ENCODE peak calls at places on chromosome 1, in five cellular contexts. F, W, B, R and Z are unnamed samples.

GRCh38 chr1:150365945-150366344 is 2.0 kb downstream of the RPRD2 start:
- DNase-seq in F (no peak), W (peak), B (no peak), R (peak), Z (no peak)

GRCh38 chr1:1125945-1126344 is 10.1 kb upstream of the C1orf159 start:
- DNase-seq in F (no peak), W (no peak), B (no peak), R (no peak), Z (no peak)

GRCh38 chr1:216224233-216224632 is 199.0 kb downstream of the USH2A start:
- DNase-seq in F (no peak), W (no peak), B (no peak), R (no peak), Z (no peak)

GRCh38 chr1:113792986-113793385 is 19.3 kb downstream of the RSBN1 start:
- DNase-seq in F (no peak), W (no peak), B (no peak), R (peak), Z (no peak)

GRCh38 chr1:37998913-37999433 is 6.3 kb downstream of the FHL3 start:
- DNase-seq in F (no peak), W (no peak), B (no peak), R (no peak), Z (no peak)

GRCh38 chr1:50681931-50682330 is 258.7 kb upstream of the DMRTA2 start:
- DNase-seq in F (no peak), W (no peak), B (no peak), R (peak), Z (no peak)

GRCh38 chr1:165424454-165425283 is 20.3 kb downstream of the RXRG start:
- DNase-seq in F (no peak), W (no peak), B (no peak), R (no peak), Z (no peak)

GRCh38 chr1:223363856-223364684 is at the start of gene SUSD4:
- DNase-seq in F (peak), W (peak), B (no peak), R (no peak), Z (peak)

GRCh38 chr1:39450956-39451601 is 40.4 kb upstream of the BMP8A start:
- DNase-seq in F (no peak), W (no peak), B (no peak), R (peak), Z (no peak)

GRCh38 chr1:214418380-214418779 is 133.0 kb downstream of the PTPN14 start:
- DNase-seq in F (no peak), W (no peak), B (no peak), R (no peak), Z (no peak)

GRCh38 chr1:200981278-200981677 is 42.2 kb downstream of the KIF21B start:
- DNase-seq in F (no peak), W (no peak), B (no peak), R (no peak), Z (no peak)

GRCh38 chr1:28519946-28520725 is 14.3 kb downstream of the RCC1 start:
- DNase-seq in F (no peak), W (no peak), B (no peak), R (no peak), Z (no peak)
- H3K4me3 ChIP-seq in F (no peak), W (peak), B (no peak), R (no peak), Z (no peak)

GRCh38 chr1:91621907-91622306 is 121.3 kb downstream of the CDC7 start:
- DNase-seq in F (no peak), W (no peak), B (no peak), R (no peak), Z (no peak)

GRCh38 chr1:91619881-91620280 is 119.2 kb downstream of the CDC7 start:
- DNase-seq in F (no peak), W (no peak), B (no peak), R (no peak), Z (no peak)

GRCh38 chr1:91621360-91621759 is 120.7 kb downstream of the CDC7 start:
- DNase-seq in F (no peak), W (no peak), B (no peak), R (no peak), Z (no peak)

GRCh38 chr1:91613594-91613993 is 112.9 kb downstream of the CDC7 start:
- DNase-seq in F (no peak), W (no peak), B (no peak), R (peak), Z (no peak)

GRCh38 chr1:91617242-91617837 is 116.7 kb downstream of the CDC7 start:
- DNase-seq in F (peak), W (no peak), B (peak), R (no peak), Z (no peak)
- TF ChIP-seq CTCF in F (peak), W (peak), B (no peak), R (no peak), Z (no peak)

GRCh38 chr1:85465099-85465790 is at the start of gene DDAH1:
- DNase-seq in F (peak), W (no peak), B (no peak), R (peak), Z (no peak)

GRCh38 chr1:85464497-85465098 is 361 bp downstream of the DDAH1 start:
- DNase-seq in F (peak), W (no peak), B (peak), R (peak), Z (no peak)

GRCh38 chr1:85461216-85461945 is 3.6 kb downstream of the DDAH1 start:
- DNase-seq in F (no peak), W (no peak), B (no peak), R (no peak), Z (no peak)

GRCh38 chr1:85463666-85464496 is 1.1 kb downstream of the DDAH1 start:
- DNase-seq in F (no peak), W (no peak), B (no peak), R (no peak), Z (no peak)

DNA sequence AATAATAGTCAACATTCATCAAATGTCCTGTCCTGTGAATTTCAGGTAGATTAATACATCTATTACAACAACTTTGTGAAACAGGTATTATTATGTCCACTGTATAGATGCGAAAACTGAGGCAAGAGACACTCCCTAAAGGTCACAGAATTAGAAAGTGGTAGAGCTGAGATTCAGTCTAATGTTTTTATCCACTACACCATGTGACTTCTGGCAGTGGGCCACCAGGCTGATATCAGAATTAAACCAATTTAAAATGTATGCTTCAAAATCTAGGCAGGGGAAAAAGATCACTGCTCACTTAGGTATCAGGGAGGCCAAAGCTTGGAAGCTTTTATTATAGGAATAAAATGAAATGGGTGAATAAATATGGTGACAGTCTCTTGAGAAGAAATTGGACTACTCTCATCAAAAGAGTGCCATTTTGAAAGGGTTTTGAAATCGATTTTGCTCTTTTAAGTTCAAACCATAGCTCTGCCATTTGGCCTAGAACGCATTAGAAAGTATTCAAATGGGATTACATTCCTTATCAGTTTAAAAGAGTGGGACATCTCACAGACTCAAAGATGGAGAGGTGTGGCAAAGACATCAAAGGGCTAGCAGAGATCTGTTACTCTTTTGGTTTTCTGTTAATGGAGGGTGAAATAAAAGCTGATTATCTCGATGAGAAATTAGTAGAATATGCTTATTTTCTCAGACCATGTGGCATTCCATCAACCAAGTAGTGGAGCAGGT is 1.9 kb downstream of the DDAH1 start:
- DNase-seq in F (no peak), W (no peak), B (no peak), R (no peak), Z (no peak)
- H3K4me3 ChIP-seq in F (peak), W (no peak), B (no peak), R (peak), Z (no peak)

GRCh38 chr1:109790735-109791494 is 27.2 kb upstream of the EPS8L3 start:
- DNase-seq in F (peak), W (peak), B (no peak), R (peak), Z (peak)
- TF ChIP-seq CTCF in F (peak), W (peak), B (peak), R (peak), Z (peak)

GRCh38 chr1:180157576-180158057 is 2.9 kb downstream of the QSOX1 start:
- DNase-seq in F (no peak), W (no peak), B (no peak), R (no peak), Z (no peak)
- H3K4me3 ChIP-seq in F (no peak), W (no peak), B (no peak), R (peak), Z (no peak)

GRCh38 chr1:34884961-34885360 is 25.4 kb upstream of the SMIM12 start:
- DNase-seq in F (no peak), W (no peak), B (no peak), R (no peak), Z (no peak)
- TF ChIP-seq CTCF in F (no peak), W (no peak), B (no peak), R (no peak), Z (no peak)